ENCODE peak calls at places on chromosomes 16 and 17, in seven cellular contexts. O is MM.1S, T is PC-3, J is hepatocyte, E is HCT116, N is SK-N-SH, W is OCI-LY7. Q is an unnamed sample. For H3K9me2, the result is how much of the 10 kb centered on the place peaks cover.

GRCh38 chr17:5986644-5987043 is 83.5 kb upstream of the WSCD1 start:
- DNase-seq in E (no peak), J (no peak), T (no peak), W (no peak), O (peak), N (no peak), Q (no peak)

GRCh38 chr16:10868562-10869469 is 8.2 kb upstream of the CIITA start:
- DNase-seq in J (no peak), T (no peak), W (peak), N (no peak), O (peak), E (no peak), Q (no peak)

GRCh38 chr17:76398523-76399174 is 14.2 kb downstream of the SPHK1 start:
- DNase-seq in T (peak), E (no peak), O (no peak), N (no peak), W (no peak), J (no peak), Q (peak)

GRCh38 chr16:23682181-23682580 is 3.5 kb downstream of the PLK1 start:
- DNase-seq in J (no peak), E (no peak), O (no peak), T (no peak), N (no peak), W (no peak), Q (no peak)

GRCh38 chr16:82016964-82017363 is 5.7 kb upstream of the SDR42E1 start:
- DNase-seq in E (no peak), W (no peak), N (no peak), J (no peak), T (no peak), O (no peak), Q (no peak)

GRCh38 chr17:68101992-68102758 is 66.6 kb downstream of the KPNA2 start:
- DNase-seq in E (no peak), J (peak), T (peak), O (no peak), W (peak), N (peak), Q (peak)

GRCh38 chr16:46857261-46857962 is 26.4 kb upstream of the C16orf87 start:
- DNase-seq in J (peak), W (peak), N (peak), O (peak), E (peak), T (peak), Q (no peak)

GRCh38 chr16:70706948-70707465 is 21.2 kb upstream of the MTSS2 start:
- DNase-seq in O (no peak), N (no peak), J (peak), T (peak), W (no peak), E (no peak), Q (peak)

GRCh38 chr17:7132511-7133094 is 18.0 kb upstream of the ASGR2 start:
- DNase-seq in O (peak), J (peak), T (no peak), N (no peak), W (peak), E (no peak), Q (no peak)

GRCh38 chr17:58277107-58277506 is 3.6 kb downstream of the MPO start:
- DNase-seq in E (peak), J (no peak), W (peak), N (no peak), O (peak), T (peak), Q (no peak)
- TF ChIP-seq CTCF in E (peak), J (peak), W (peak), N (peak), O (peak), T (peak), Q (peak)

DNA sequence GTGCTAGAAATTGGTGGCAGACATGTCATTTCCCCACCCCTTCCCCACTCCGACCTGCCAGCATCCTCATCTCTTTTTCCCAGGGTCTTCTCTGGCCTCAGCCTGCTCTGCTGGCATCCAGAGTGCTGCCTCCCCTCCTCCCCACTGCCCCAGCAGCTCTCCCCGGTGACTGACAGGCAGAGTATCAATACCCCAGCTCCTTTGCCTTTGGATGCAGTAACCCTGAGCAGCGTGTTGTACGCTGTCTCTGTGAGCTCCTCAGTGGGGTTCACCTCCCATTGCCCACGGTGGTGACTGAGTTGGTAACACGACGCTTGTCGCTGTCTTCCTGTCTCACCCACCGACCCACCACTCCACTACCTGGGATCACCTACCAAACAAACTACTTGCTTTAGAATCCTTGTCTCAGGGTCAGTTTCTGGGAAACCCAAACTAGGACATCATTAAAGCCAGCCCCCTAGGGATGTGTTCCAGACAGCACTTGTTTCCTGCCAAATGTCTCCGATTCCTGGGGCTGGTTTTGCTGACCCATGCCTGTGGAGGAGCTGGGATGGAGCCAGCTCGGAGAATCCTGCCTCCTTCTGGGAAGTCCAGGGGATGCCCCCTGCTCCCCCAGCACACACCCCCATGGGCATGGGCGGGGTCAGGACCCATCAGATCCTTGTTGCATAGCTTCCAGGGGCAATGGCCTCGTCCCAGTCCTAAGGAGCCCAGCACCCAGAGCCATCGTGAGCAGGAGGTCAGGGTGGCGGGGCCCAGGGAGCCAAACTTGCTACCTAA is 8.3 kb upstream of the SBK1 start:
- DNase-seq in J (no peak), T (no peak), O (no peak), W (no peak), N (peak), E (no peak), Q (no peak)
- H3K9me2 ChIP-seq in J (under half), T (under half), O (under half), W (under half), N (under half), E (under half), Q (under half)

DNA sequence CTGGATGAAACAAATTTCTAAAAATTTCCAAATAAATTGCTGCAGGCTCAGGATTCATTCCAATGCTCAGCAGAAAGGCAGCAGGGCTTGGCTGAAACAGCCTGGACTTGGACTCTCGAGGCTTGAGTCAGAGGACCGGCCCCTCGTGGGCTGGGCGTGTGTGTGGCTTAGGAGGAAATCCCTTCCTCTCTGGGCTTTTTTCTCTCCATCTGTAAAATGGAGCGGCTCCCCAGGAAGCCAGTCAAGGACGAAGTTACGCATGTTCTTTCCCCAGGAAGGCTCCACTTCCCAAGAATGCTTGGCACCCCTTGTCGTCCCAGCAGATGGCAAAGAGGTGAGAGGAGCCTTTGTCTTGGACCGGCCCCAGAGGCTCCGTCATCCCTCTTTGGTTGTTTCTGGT is 13.5 kb downstream of the SLC46A1 start:
- DNase-seq in N (no peak), E (no peak), J (no peak), W (no peak), O (no peak), T (no peak), Q (no peak)
- TF ChIP-seq CTCF in N (no peak), E (no peak), J (no peak), W (no peak), O (no peak), T (no peak), Q (no peak)

GRCh38 chr16:4837733-4838501 is 9.2 kb downstream of the GLYR1 start:
- DNase-seq in N (no peak), E (no peak), O (peak), W (no peak), T (no peak), J (no peak), Q (no peak)
- H3K9me2 ChIP-seq in N (under half), E (under half), O (under half), W (under half), T (under half), J (under half), Q (under half)

GRCh38 chr17:8832711-8833352 is 33.7 kb upstream of the MFSD6L start:
- DNase-seq in O (no peak), E (peak), N (peak), T (no peak), W (peak), J (peak), Q (no peak)
- TF ChIP-seq CTCF in O (peak), E (peak), N (peak), T (peak), W (peak), J (peak), Q (peak)

GRCh38 chr16:65937455-65937854 is 429.0 kb upstream of the CDH5 start:
- DNase-seq in T (no peak), W (no peak), O (no peak), N (no peak), E (no peak), J (no peak), Q (no peak)
- H3K9me2 ChIP-seq in T (under half), W (under half), O (under half), N (under half), E (under half), J (under half), Q (under half)

GRCh38 chr17:31854672-31855071 is 4.4 kb downstream of the COPRS start:
- DNase-seq in N (no peak), T (no peak), J (no peak), W (no peak), E (no peak), O (no peak), Q (no peak)

GRCh38 chr17:31857920-31858646 is 961 bp downstream of the COPRS start:
- DNase-seq in O (no peak), T (peak), N (no peak), J (no peak), E (no peak), W (no peak), Q (no peak)

GRCh38 chr17:31856750-31857149 is 2.3 kb downstream of the COPRS start:
- DNase-seq in J (no peak), O (no peak), E (no peak), T (no peak), W (no peak), N (no peak), Q (no peak)

GRCh38 chr17:31859487-31860008 is 504 bp upstream of the COPRS start:
- DNase-seq in J (no peak), E (no peak), O (no peak), W (no peak), T (peak), N (peak), Q (no peak)

GRCh38 chr17:31858647-31859486 is at the start of gene COPRS:
- DNase-seq in J (peak), O (peak), W (peak), T (peak), E (peak), N (peak), Q (peak)
- TF ChIP-seq CTCF in J (peak), O (peak), W (no peak), T (no peak), E (no peak), N (peak), Q (no peak)

GRCh38 chr16:85675528-85675927 is 13.2 kb downstream of the GINS2 start:
- DNase-seq in O (no peak), T (no peak), J (no peak), W (peak), N (no peak), E (no peak), Q (no peak)
- H3K9me2 ChIP-seq in O (under half), T (under half), J (under half), W (under half), N (under half), E (under half), Q (under half)

DNA sequence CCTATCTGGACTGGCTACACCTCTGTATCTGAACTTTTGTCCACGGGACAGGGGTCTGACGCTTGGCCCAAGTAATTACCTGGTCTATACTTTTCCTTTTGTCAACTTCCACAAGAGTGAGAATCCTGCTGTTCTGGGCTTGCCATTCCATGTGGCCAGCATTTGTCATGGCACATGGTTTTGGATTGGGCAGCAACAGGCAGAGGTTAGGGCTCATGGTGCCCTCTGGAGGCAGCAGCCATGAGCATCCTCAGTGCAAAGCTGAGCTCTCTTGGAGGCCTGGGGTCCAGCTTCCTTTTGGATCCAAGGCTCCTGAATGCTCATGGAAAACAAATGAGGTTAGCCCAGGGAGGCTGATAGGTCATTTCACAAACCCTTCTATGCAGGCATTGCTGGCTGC is 7.5 kb upstream of the EDC4 start:
- DNase-seq in E (no peak), O (peak), J (no peak), W (peak), N (peak), T (peak), Q (peak)
- TF ChIP-seq CTCF in E (peak), O (peak), J (peak), W (peak), N (peak), T (peak), Q (peak)

DNA sequence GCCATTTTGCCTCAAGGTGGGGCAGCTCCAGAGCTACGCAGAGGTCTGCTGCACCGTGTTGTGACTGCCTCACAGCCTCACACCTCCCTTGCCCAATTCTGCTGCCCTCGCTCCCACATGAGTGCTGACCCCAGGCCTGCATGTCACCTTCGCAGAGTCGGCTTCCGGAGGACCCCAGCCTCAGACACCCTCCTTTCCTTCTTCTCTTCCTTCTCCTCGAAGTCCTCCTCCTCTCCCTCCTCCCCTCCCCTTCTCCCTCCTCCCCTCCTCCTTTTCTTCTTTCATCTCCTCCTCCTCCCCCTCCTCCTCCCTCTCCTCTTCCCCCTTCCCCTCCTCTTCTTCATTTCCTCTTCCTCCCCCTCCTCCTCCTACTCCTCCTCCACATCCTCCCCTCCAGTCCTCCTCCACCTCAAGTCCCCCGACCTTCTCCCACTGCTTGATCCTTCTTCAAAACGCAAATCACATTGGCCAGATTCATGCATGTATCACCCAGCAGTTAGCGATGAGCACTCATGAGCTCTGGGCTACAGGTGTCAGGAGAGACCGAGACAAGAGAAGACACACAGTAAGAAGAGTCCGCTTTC is 243.8 kb downstream of the RBFOX3 start:
- DNase-seq in T (no peak), N (no peak), E (no peak), J (no peak), W (no peak), O (no peak), Q (no peak)
- H3K9me2 ChIP-seq in T (under half), N (under half), E (under half), J (under half), W (under half), O (under half), Q (under half)